ENCODE peak calls at places on chromosome X, in nine cellular contexts. D is fibroblast of lung, Q is mammary epithelial cell, H is HCT116, U is endodermal cell, R is mesendoderm, O is mesenchymal stem cell, M is SK-N-MC, L is GM23248. P is an unnamed sample.

GRCh38 chrX:2614911-2615310 is 76.2 kb upstream of the CD99 start:
- DNase-seq in D (peak), Q (peak), H (no peak), U (no peak), R (peak), O (peak), M (no peak), L (peak), P (no peak)

GRCh38 chrX:38212246-38212645 is 8.4 kb downstream of the SRPX start:
- DNase-seq in D (no peak), Q (no peak), H (no peak), U (no peak), R (no peak), O (no peak), M (no peak), L (peak), P (no peak)

GRCh38 chrX:136626237-136626636 is 21.7 kb upstream of the CD40LG start:
- DNase-seq in D (no peak), Q (no peak), H (no peak), U (no peak), R (no peak), O (no peak), M (no peak), L (no peak), P (no peak)

GRCh38 chrX:12955882-12956703 is 18.8 kb upstream of the TMSB4X start:
- DNase-seq in D (peak), Q (peak), H (peak), U (no peak), R (peak), O (peak), M (no peak), L (peak), P (peak)

GRCh38 chrX:123336666-123337065 is 152.6 kb downstream of the GRIA3 start:
- DNase-seq in D (no peak), Q (peak), H (no peak), U (no peak), R (no peak), O (no peak), M (no peak), L (peak), P (no peak)

GRCh38 chrX:28189011-28189410 is 207.8 kb upstream of the DCAF8L1 start:
- DNase-seq in D (peak), Q (peak), H (peak), U (no peak), R (no peak), O (peak), M (no peak), L (peak), P (no peak)

GRCh38 chrX:74426071-74426470 is 4.8 kb downstream of the SLC16A2 start:
- DNase-seq in D (no peak), Q (no peak), H (no peak), U (no peak), R (no peak), O (no peak), M (no peak), L (no peak), P (no peak)

GRCh38 chrX:134484039-134484438 is 24.1 kb downstream of the HPRT1 start:
- DNase-seq in D (peak), Q (peak), H (peak), U (no peak), R (peak), O (peak), M (peak), L (peak), P (no peak)

GRCh38 chrX:67612231-67612630 is 68.4 kb downstream of the AR start:
- DNase-seq in D (no peak), Q (no peak), H (no peak), U (no peak), R (peak), O (peak), M (no peak), L (peak), P (no peak)

GRCh38 chrX:2829066-2829430 is 318 bp downstream of the GYG2 start:
- DNase-seq in D (no peak), Q (no peak), H (no peak), U (peak), R (peak), O (no peak), M (no peak), L (no peak), P (peak)

GRCh38 chrX:107008034-107008433 is 8.0 kb upstream of the MORC4 start:
- DNase-seq in D (no peak), Q (no peak), H (no peak), U (no peak), R (no peak), O (no peak), M (no peak), L (no peak), P (no peak)

GRCh38 chrX:149003863-149004660 is 501.0 kb downstream of the IDS start:
- DNase-seq in D (no peak), Q (no peak), H (no peak), U (no peak), R (peak), O (peak), M (no peak), L (no peak), P (no peak)

GRCh38 chrX:74452199-74452481 is 30.8 kb downstream of the SLC16A2 start:
- DNase-seq in D (no peak), Q (no peak), H (no peak), U (no peak), R (no peak), O (no peak), M (no peak), L (no peak), P (no peak)

GRCh38 chrX:7943600-7944245 is 16.5 kb upstream of the PNPLA4 start:
- DNase-seq in D (peak), Q (peak), H (no peak), U (no peak), R (no peak), O (no peak), M (no peak), L (no peak), P (peak)

GRCh38 chrX:134676440-134676839 is 18.2 kb upstream of the PLAC1 start:
- DNase-seq in D (peak), Q (peak), H (no peak), U (no peak), R (no peak), O (peak), M (no peak), L (peak), P (no peak)

GRCh38 chrX:111560801-111561200 is 49.4 kb downstream of the SERTM2 start:
- DNase-seq in D (no peak), Q (no peak), H (no peak), U (no peak), R (no peak), O (no peak), M (no peak), L (no peak), P (no peak)

GRCh38 chrX:57227691-57228090 is 58.8 kb upstream of the FAAH2 start:
- DNase-seq in D (no peak), Q (peak), H (no peak), U (peak), R (peak), O (no peak), M (no peak), L (no peak), P (no peak)

GRCh38 chrX:134886201-134886600 is 104.6 kb upstream of the SMIM10 start:
- DNase-seq in D (no peak), Q (peak), H (peak), U (peak), R (peak), O (peak), M (no peak), L (peak), P (no peak)

GRCh38 chrX:121132675-121133074 is 85.3 kb downstream of the GLUD2 start:
- DNase-seq in D (no peak), Q (no peak), H (no peak), U (no peak), R (no peak), O (no peak), M (no peak), L (no peak), P (no peak)

GRCh38 chrX:105870465-105870864 is 48.1 kb downstream of the NRK start:
- DNase-seq in D (no peak), Q (no peak), H (no peak), U (no peak), R (no peak), O (no peak), M (no peak), L (no peak), P (no peak)

GRCh38 chrX:139382529-139382928 is 148.0 kb upstream of the F9 start:
- DNase-seq in D (no peak), Q (no peak), H (no peak), U (peak), R (no peak), O (no peak), M (no peak), L (no peak), P (no peak)

GRCh38 chrX:11970935-11971334 is 167.3 kb upstream of the FRMPD4 start:
- DNase-seq in D (peak), Q (peak), H (no peak), U (no peak), R (no peak), O (no peak), M (no peak), L (peak), P (no peak)

GRCh38 chrX:111095974-111096870 is at the start of gene PAK3:
- DNase-seq in D (peak), Q (peak), H (no peak), U (peak), R (peak), O (peak), M (no peak), L (peak), P (peak)

GRCh38 chrX:70029790-70030189 is 19.9 kb downstream of the AWAT2 start:
- DNase-seq in D (no peak), Q (no peak), H (no peak), U (no peak), R (peak), O (no peak), M (no peak), L (no peak), P (no peak)

GRCh38 chrX:153646620-153647373 is at the start of gene DUSP9:
- DNase-seq in D (no peak), Q (no peak), H (no peak), U (peak), R (peak), O (peak), M (no peak), L (peak), P (peak)

GRCh38 chrX:54029543-54030143 is 14.6 kb downstream of the PHF8 start:
- DNase-seq in D (no peak), Q (peak), H (no peak), U (no peak), R (no peak), O (no peak), M (no peak), L (no peak), P (no peak)

GRCh38 chrX:16646366-16647168 is 3.4 kb upstream of the S100G start:
- DNase-seq in D (no peak), Q (no peak), H (no peak), U (no peak), R (no peak), O (no peak), M (no peak), L (no peak), P (no peak)

GRCh38 chrX:133674726-133675470 is 259.6 kb upstream of the GPC4 start:
- DNase-seq in D (no peak), Q (peak), H (no peak), U (peak), R (peak), O (no peak), M (no peak), L (no peak), P (no peak)

GRCh38 chrX:52979568-52979967 is 21.2 kb upstream of the FAM156A start:
- DNase-seq in D (peak), Q (no peak), H (no peak), U (no peak), R (no peak), O (no peak), M (no peak), L (no peak), P (no peak)

GRCh38 chrX:154365052-154365600 is 9.3 kb downstream of the FLNA start:
- DNase-seq in D (no peak), Q (no peak), H (no peak), U (no peak), R (no peak), O (no peak), M (no peak), L (no peak), P (no peak)

GRCh38 chrX:56764153-56764974 is 35.3 kb downstream of the NBDY start:
- DNase-seq in D (peak), Q (peak), H (peak), U (peak), R (peak), O (peak), M (peak), L (peak), P (peak)

GRCh38 chrX:17022205-17022604 is 75.7 kb downstream of the REPS2 start:
- DNase-seq in D (peak), Q (peak), H (no peak), U (no peak), R (no peak), O (no peak), M (no peak), L (peak), P (no peak)

GRCh38 chrX:13131511-13132137 is 87.2 kb upstream of the FAM9C start:
- DNase-seq in D (no peak), Q (peak), H (no peak), U (no peak), R (peak), O (peak), M (no peak), L (no peak), P (no peak)

GRCh38 chrX:71996826-71997225 is 86.2 kb downstream of the NHSL2 start:
- DNase-seq in D (no peak), Q (no peak), H (no peak), U (peak), R (peak), O (no peak), M (no peak), L (peak), P (no peak)

GRCh38 chrX:77675986-77676385 is 110.0 kb downstream of the ATRX start:
- DNase-seq in D (no peak), Q (no peak), H (no peak), U (no peak), R (no peak), O (no peak), M (no peak), L (no peak), P (no peak)

GRCh38 chrX:71619193-71619592 is 882 bp upstream of the CXCR3 start:
- DNase-seq in D (no peak), Q (no peak), H (no peak), U (no peak), R (no peak), O (no peak), M (no peak), L (no peak), P (no peak)

GRCh38 chrX:119685225-119686066 is 7.5 kb downstream of the SEPTIN6 start:
- DNase-seq in D (no peak), Q (no peak), H (no peak), U (no peak), R (no peak), O (peak), M (no peak), L (peak), P (no peak)

GRCh38 chrX:119686087-119686639 is 6.8 kb downstream of the SEPTIN6 start:
- DNase-seq in D (peak), Q (no peak), H (no peak), U (no peak), R (no peak), O (peak), M (no peak), L (peak), P (no peak)

GRCh38 chrX:119684916-119685224 is 8.1 kb downstream of the SEPTIN6 start:
- DNase-seq in D (no peak), Q (no peak), H (no peak), U (no peak), R (no peak), O (no peak), M (no peak), L (peak), P (no peak)

GRCh38 chrX:119688856-119689455 is 4.0 kb downstream of the SEPTIN6 start:
- DNase-seq in D (no peak), Q (no peak), H (no peak), U (no peak), R (no peak), O (no peak), M (no peak), L (no peak), P (no peak)

GRCh38 chrX:119687661-119688413 is 5.1 kb downstream of the SEPTIN6 start:
- DNase-seq in D (no peak), Q (no peak), H (no peak), U (no peak), R (no peak), O (no peak), M (no peak), L (peak), P (no peak)
- H3K9ac ChIP-seq in D (no peak), Q (no peak), H (no peak), U (no peak), R (no peak), O (no peak), M (no peak), L (no peak), P (no peak)

GRCh38 chrX:131830400-131831184 is 192.5 kb upstream of the STK26 start:
- DNase-seq in D (peak), Q (peak), H (peak), U (peak), R (peak), O (peak), M (no peak), L (peak), P (peak)
- H3K27ac ChIP-seq in D (no peak), Q (no peak), H (peak), U (peak), R (peak), O (peak), M (no peak), L (no peak), P (no peak)

DNA sequence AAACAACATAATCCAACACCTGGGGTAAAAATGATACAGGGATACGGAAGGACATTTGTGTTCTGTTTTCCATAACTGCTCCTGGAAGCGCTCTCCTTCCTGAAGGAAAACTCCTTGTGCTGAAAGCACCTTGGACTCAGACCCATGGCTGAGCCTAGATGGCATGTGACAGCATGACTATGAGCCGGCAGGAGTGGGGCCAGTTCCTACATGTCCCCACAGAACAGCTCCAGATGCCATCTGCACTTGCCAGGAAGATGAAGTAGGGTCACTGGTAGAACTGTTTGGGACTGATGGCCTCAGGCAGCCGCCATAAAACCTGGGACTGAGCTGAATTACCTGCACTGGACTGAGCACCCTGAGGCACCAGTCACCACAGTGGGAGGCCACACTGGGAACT is 56.0 kb upstream of the BCLAF3 start:
- DNase-seq in D (no peak), Q (peak), H (no peak), U (no peak), R (no peak), O (no peak), M (no peak), L (no peak), P (no peak)
- H3K9ac ChIP-seq in D (no peak), Q (no peak), H (no peak), U (no peak), R (no peak), O (no peak), M (no peak), L (no peak), P (no peak)

GRCh38 chrX:40581333-40581910 is 652 bp downstream of the ATP6AP2 start:
- DNase-seq in D (peak), Q (peak), H (no peak), U (no peak), R (no peak), O (peak), M (no peak), L (peak), P (no peak)
- H3K27ac ChIP-seq in D (peak), Q (peak), H (no peak), U (peak), R (no peak), O (no peak), M (no peak), L (peak), P (peak)

GRCh38 chrX:150365953-150366911 is 3.1 kb downstream of the MAMLD1 start:
- DNase-seq in D (peak), Q (peak), H (no peak), U (peak), R (peak), O (peak), M (no peak), L (peak), P (peak)

GRCh38 chrX:150365051-150365952 is 2.2 kb downstream of the MAMLD1 start:
- DNase-seq in D (peak), Q (peak), H (peak), U (peak), R (peak), O (peak), M (no peak), L (peak), P (peak)

GRCh38 chrX:150363561-150364346 is 637 bp downstream of the MAMLD1 start:
- DNase-seq in D (peak), Q (peak), H (no peak), U (peak), R (peak), O (peak), M (no peak), L (peak), P (no peak)

GRCh38 chrX:150364347-150365050 is 1.4 kb downstream of the MAMLD1 start:
- DNase-seq in D (peak), Q (peak), H (no peak), U (peak), R (peak), O (peak), M (no peak), L (peak), P (peak)

GRCh38 chrX:150366951-150367545 is 3.9 kb downstream of the MAMLD1 start:
- DNase-seq in D (peak), Q (peak), H (no peak), U (no peak), R (no peak), O (peak), M (no peak), L (peak), P (no peak)
- H3K9ac ChIP-seq in D (peak), Q (peak), H (no peak), U (no peak), R (no peak), O (peak), M (no peak), L (peak), P (no peak)

DNA sequence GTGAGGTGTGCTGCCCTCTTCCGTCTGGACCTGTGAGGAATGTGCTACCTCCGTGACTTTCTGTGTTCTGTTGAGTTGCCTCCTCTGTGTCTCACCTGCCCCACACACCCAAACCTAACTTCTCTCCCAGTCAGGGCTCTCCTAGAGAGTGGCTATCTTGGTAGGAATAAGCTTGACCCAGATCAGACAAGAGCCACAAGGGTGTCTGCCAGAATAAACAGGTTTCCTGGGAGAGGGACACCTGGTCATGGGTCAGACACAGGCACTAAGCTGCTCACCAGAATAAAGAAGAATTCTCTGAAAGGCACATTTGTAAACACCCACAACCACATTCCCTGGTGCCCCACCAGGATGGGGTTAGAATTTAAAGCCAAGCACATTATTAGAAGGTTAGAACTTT is 11.1 kb downstream of the ZNF182 start:
- DNase-seq in D (no peak), Q (no peak), H (no peak), U (no peak), R (no peak), O (no peak), M (no peak), L (no peak), P (no peak)
- H3K27ac ChIP-seq in D (no peak), Q (no peak), H (no peak), U (no peak), R (no peak), O (no peak), M (no peak), L (no peak), P (no peak)